ENCODE peak calls at places on chromosomes 11 and 22, in six cellular contexts. D, O, Q, P, X and W are unnamed samples.

GRCh38 chr11:124643605-124644425 is 21.2 kb downstream of the TBRG1 start:
- DNase-seq in X (no peak), D (no peak), Q (no peak), O (peak), P (peak), W (no peak)

GRCh38 chr11:86741489-86742435 is 58.6 kb upstream of the PRSS23 start:
- DNase-seq in P (peak), Q (no peak), X (no peak), D (no peak), O (peak), W (no peak)

GRCh38 chr11:127639916-127640315 is 639.3 kb upstream of the KIRREL3 start:
- DNase-seq in Q (no peak), D (no peak), X (no peak), P (no peak), O (no peak), W (no peak)

GRCh38 chr11:45247433-45247832 is 38.7 kb downstream of the SYT13 start:
- DNase-seq in D (no peak), O (peak), X (no peak), P (no peak), Q (no peak), W (no peak)

GRCh38 chr11:30128269-30128932 is 102.4 kb upstream of the FSHB start:
- DNase-seq in X (no peak), P (peak), Q (no peak), D (no peak), O (peak), W (no peak)

GRCh38 chr11:94788396-94788795 is 20.2 kb downstream of the AMOTL1 start:
- DNase-seq in X (no peak), Q (no peak), D (no peak), O (peak), P (no peak), W (no peak)

GRCh38 chr11:108142304-108142703 is 20.9 kb downstream of the ACAT1 start:
- DNase-seq in O (no peak), X (no peak), P (no peak), Q (no peak), D (no peak), W (no peak)

GRCh38 chr11:1349074-1349931 is 39.9 kb upstream of the TOLLIP start:
- DNase-seq in Q (no peak), D (no peak), X (no peak), O (no peak), P (no peak), W (no peak)

GRCh38 chr11:11482726-11483125 is 129.7 kb upstream of the CSNK2A3 start:
- DNase-seq in X (no peak), O (no peak), P (no peak), D (no peak), Q (no peak), W (no peak)

GRCh38 chr11:27141576-27141975 is 101.0 kb downstream of the BBOX1 start:
- DNase-seq in D (no peak), Q (no peak), P (no peak), O (no peak), X (no peak), W (no peak)

GRCh38 chr11:14309425-14310192 is 49.4 kb downstream of the RRAS2 start:
- DNase-seq in O (peak), P (no peak), D (no peak), Q (no peak), X (no peak), W (no peak)

GRCh38 chr11:102762414-102762813 is 18.0 kb downstream of the MMP10 start:
- DNase-seq in X (no peak), D (no peak), Q (no peak), O (peak), P (peak), W (no peak)

GRCh38 chr11:60887531-60887930 is 18.9 kb downstream of the PRPF19 start:
- DNase-seq in D (no peak), X (no peak), P (peak), O (peak), Q (no peak), W (no peak)

GRCh38 chr11:83648610-83649467 is 362.7 kb upstream of the CCDC90B start:
- DNase-seq in X (no peak), D (no peak), P (no peak), Q (no peak), O (no peak), W (no peak)

GRCh38 chr22:24205438-24206189 is 24.3 kb downstream of the SUSD2 start:
- DNase-seq in Q (no peak), O (no peak), D (no peak), P (no peak), X (no peak), W (no peak)

GRCh38 chr11:129322941-129323340 is 52.7 kb upstream of the BARX2 start:
- DNase-seq in P (no peak), Q (no peak), O (no peak), D (no peak), X (no peak), W (no peak)

GRCh38 chr11:87035976-87036583 is 1.7 kb upstream of the TMEM135 start:
- DNase-seq in X (no peak), O (no peak), D (no peak), Q (no peak), P (no peak), W (no peak)

GRCh38 chr11:27282141-27282590 is 80.8 kb downstream of the CCDC34 start:
- DNase-seq in P (peak), D (no peak), X (no peak), O (peak), Q (no peak), W (peak)

GRCh38 chr11:82906236-82906635 is 4.7 kb downstream of the DDIAS start:
- DNase-seq in P (peak), D (no peak), X (no peak), Q (no peak), O (peak), W (no peak)

GRCh38 chr11:48056325-48057183 is 76.2 kb downstream of the PTPRJ start:
- DNase-seq in P (no peak), D (no peak), O (no peak), X (no peak), Q (no peak), W (no peak)

GRCh38 chr11:17876827-17877226 is 136.0 kb downstream of the SERGEF start:
- DNase-seq in O (no peak), D (no peak), X (no peak), P (no peak), Q (no peak), W (no peak)

GRCh38 chr11:123301696-123302400 is 106.8 kb upstream of the CLMP start:
- DNase-seq in D (peak), Q (peak), X (peak), O (peak), P (no peak), W (peak)

GRCh38 chr22:24579242-24579569 is 13.7 kb downstream of the LRRC75B start:
- DNase-seq in O (no peak), Q (no peak), D (no peak), P (no peak), X (no peak), W (no peak)

GRCh38 chr11:111585371-111585770 is 16.9 kb upstream of the SIK2 start:
- DNase-seq in Q (no peak), X (no peak), P (peak), D (no peak), O (peak), W (no peak)

GRCh38 chr11:117945047-117945820 is 16.0 kb upstream of the TMPRSS13 start:
- DNase-seq in P (no peak), O (no peak), D (no peak), Q (no peak), X (no peak), W (peak)

GRCh38 chr11:106585061-106585460 is 433.2 kb downstream of the GUCY1A2 start:
- DNase-seq in D (no peak), Q (no peak), P (peak), X (no peak), O (peak), W (no peak)